ENCODE peak calls at places on chromosome 6, in four cellular contexts. One of them, this sample, is unnamed.

GRCh38 chr6:96015791-96016776 is at the start of gene FUT9:
- DNase-seq in H1: peak; percentile 70
- DNase-seq in neuronal stem cell: peak; percentile 78
- DNase-seq in H9: peak; percentile 86
- DNase-seq in this sample: no peak

GRCh38 chr6:26249959-26250805 is 114.8 kb upstream of the BTN3A2 start:
- DNase-seq in H9: peak; percentile 71
- DNase-seq in H1: no peak
- DNase-seq in neuronal stem cell: peak; percentile 73
- DNase-seq in this sample: peak; percentile 88

GRCh38 chr6:33967966-33968724 is 164.3 kb upstream of the MLN start:
- DNase-seq in H1: no peak
- DNase-seq in neuronal stem cell: no peak
- DNase-seq in H9: peak; percentile 63
- DNase-seq in this sample: peak; percentile 2

GRCh38 chr6:138245751-138246150 is 27.5 kb upstream of the PBOV1 start:
- DNase-seq in neuronal stem cell: no peak
- DNase-seq in H1: no peak
- DNase-seq in H9: no peak
- DNase-seq in this sample: no peak

GRCh38 chr6:80771941-80772340 is 665.5 kb downstream of the BCKDHB start:
- DNase-seq in H9: peak; percentile 31
- DNase-seq in H1: no peak
- DNase-seq in neuronal stem cell: peak; percentile 49
- DNase-seq in this sample: peak; percentile 48

GRCh38 chr6:45479834-45480696 is 102.3 kb upstream of the SUPT3H start:
- DNase-seq in neuronal stem cell: no peak
- DNase-seq in H9: no peak
- DNase-seq in H1: no peak
- DNase-seq in this sample: peak; percentile 96

GRCh38 chr6:158825038-158825950 is 6.1 kb upstream of the EZR start:
- DNase-seq in H1: no peak
- DNase-seq in neuronal stem cell: no peak
- DNase-seq in H9: no peak
- DNase-seq in this sample: no peak

GRCh38 chr6:72826033-72826432 is 204.2 kb downstream of the KCNQ5 start:
- DNase-seq in H9: no peak
- DNase-seq in neuronal stem cell: no peak
- DNase-seq in H1: no peak
- DNase-seq in this sample: peak; percentile 86

GRCh38 chr6:27545271-27546046 is 72.6 kb upstream of the ZNF184 start:
- DNase-seq in neuronal stem cell: no peak
- DNase-seq in H1: peak; percentile 84
- DNase-seq in H9: peak; percentile 85
- DNase-seq in this sample: peak; percentile 71

GRCh38 chr6:45054610-45055009 is 273.5 kb upstream of the RUNX2 start:
- DNase-seq in neuronal stem cell: no peak
- DNase-seq in H1: no peak
- DNase-seq in H9: no peak
- DNase-seq in this sample: peak; percentile 22

GRCh38 chr6:68134796-68135195 is 500.3 kb upstream of the ADGRB3 start:
- DNase-seq in neuronal stem cell: no peak
- DNase-seq in H1: no peak
- DNase-seq in H9: no peak
- DNase-seq in this sample: no peak

GRCh38 chr6:31037692-31038091 is 27.4 kb downstream of the MUC22 start:
- DNase-seq in H9: no peak
- DNase-seq in H1: no peak
- DNase-seq in neuronal stem cell: no peak
- DNase-seq in this sample: peak; percentile 25

DNA sequence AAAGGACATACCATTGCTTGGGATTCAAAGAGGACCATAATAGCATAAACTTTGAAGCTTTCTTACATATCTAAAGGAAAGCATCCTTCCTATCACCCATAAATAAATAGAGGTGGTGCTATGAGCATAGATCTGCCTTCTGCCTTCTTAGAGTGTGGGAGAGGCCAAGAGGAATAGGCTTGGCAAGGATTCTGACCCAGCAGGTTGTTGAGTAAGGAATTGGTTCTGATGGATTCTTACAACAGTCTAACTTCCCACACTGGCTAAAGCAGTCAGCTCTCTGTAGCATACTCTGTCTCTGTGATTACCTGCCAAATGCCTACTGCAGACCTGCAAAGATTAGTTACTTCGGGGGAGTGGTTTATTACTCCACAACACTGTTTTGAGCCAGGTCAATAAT is 198.1 kb upstream of the RAB32 start:
- DNase-seq in H1: no peak
- DNase-seq in H9: no peak
- DNase-seq in neuronal stem cell: no peak
- DNase-seq in this sample: no peak
- H2AFZ ChIP-seq in H1: peak overlapping the region; percentile 43
- H2AFZ ChIP-seq in H9: no peak overlapping the region
- H2AFZ ChIP-seq in neuronal stem cell: no peak overlapping the region
- H2AFZ ChIP-seq in this sample: no peak overlapping the region

DNA sequence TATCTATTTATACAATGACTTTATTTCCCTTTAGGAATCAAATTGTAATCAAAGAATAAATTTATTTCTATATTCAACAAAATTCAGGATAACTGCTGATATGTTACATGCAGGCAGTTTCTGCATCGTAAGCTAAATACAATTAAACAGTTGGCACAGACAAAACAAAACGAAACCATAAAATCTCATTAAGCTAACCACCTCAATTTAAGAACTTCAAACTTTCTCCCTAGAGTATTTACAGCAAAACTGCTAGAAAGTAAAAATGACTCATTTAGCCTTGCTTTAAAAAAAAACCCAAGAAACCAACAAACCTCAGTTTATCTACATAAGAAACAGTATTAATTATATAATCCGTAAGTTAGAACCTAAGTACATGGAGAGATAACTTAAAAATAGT is 17.1 kb downstream of the SSR1 start:
- DNase-seq in H9: no peak
- DNase-seq in H1: no peak
- DNase-seq in neuronal stem cell: no peak
- DNase-seq in this sample: no peak
- H2BK15ac ChIP-seq in H9: no peak overlapping the region
- H2BK15ac ChIP-seq in H1: no peak overlapping the region
- H2BK15ac ChIP-seq in neuronal stem cell: no peak overlapping the region
- H2BK15ac ChIP-seq in this sample: no peak overlapping the region

GRCh38 chr6:106194949-106195919 is 109.1 kb downstream of the PRDM1 start:
- DNase-seq in H9: no peak
- DNase-seq in H1: no peak
- DNase-seq in neuronal stem cell: no peak
- DNase-seq in this sample: no peak
- H3K4me1 ChIP-seq in H9: no peaks in the 10 kb centered on the region
- H3K4me1 ChIP-seq in H1: no peaks in the 10 kb centered on the region
- H3K4me1 ChIP-seq in neuronal stem cell: no peaks in the 10 kb centered on the region
- H3K4me1 ChIP-seq in this sample: no peaks in the 10 kb centered on the region

GRCh38 chr6:12963566-12963965 is 247.0 kb downstream of the PHACTR1 start:
- DNase-seq in H1: no peak
- DNase-seq in neuronal stem cell: no peak
- DNase-seq in H9: no peak
- DNase-seq in this sample: no peak

GRCh38 chr6:12958052-12958706 is 241.6 kb downstream of the PHACTR1 start:
- DNase-seq in H1: no peak
- DNase-seq in H9: no peak
- DNase-seq in neuronal stem cell: no peak
- DNase-seq in this sample: peak; percentile 51

GRCh38 chr6:12962995-12963394 is 246.4 kb downstream of the PHACTR1 start:
- DNase-seq in H1: no peak
- DNase-seq in neuronal stem cell: no peak
- DNase-seq in H9: no peak
- DNase-seq in this sample: no peak

GRCh38 chr6:12961761-12962160 is 245.2 kb downstream of the PHACTR1 start:
- DNase-seq in H1: no peak
- DNase-seq in neuronal stem cell: no peak
- DNase-seq in H9: no peak
- DNase-seq in this sample: no peak

GRCh38 chr6:12962529-12962928 is 246.0 kb downstream of the PHACTR1 start:
- DNase-seq in H1: no peak
- DNase-seq in H9: no peak
- DNase-seq in neuronal stem cell: no peak
- DNase-seq in this sample: peak; percentile 32
- H2AFZ ChIP-seq in H1: no peak overlapping the region
- H2AFZ ChIP-seq in H9: no peak overlapping the region
- H2AFZ ChIP-seq in neuronal stem cell: no peak overlapping the region
- H2AFZ ChIP-seq in this sample: no peak overlapping the region

GRCh38 chr6:1145756-1146218 is 166.1 kb upstream of the FOXQ1 start:
- DNase-seq in H1: no peak
- DNase-seq in H9: no peak
- DNase-seq in neuronal stem cell: no peak
- DNase-seq in this sample: no peak
- H2BK15ac ChIP-seq in H1: no peak overlapping the region
- H2BK15ac ChIP-seq in H9: no peak overlapping the region
- H2BK15ac ChIP-seq in neuronal stem cell: no peak overlapping the region
- H2BK15ac ChIP-seq in this sample: no peak overlapping the region

GRCh38 chr6:40714143-40714542 is 127.0 kb upstream of the LRFN2 start:
- DNase-seq in neuronal stem cell: no peak
- DNase-seq in H9: no peak
- DNase-seq in H1: no peak
- DNase-seq in this sample: no peak
- H3K4me1 ChIP-seq in neuronal stem cell: no peaks in the 10 kb centered on the region
- H3K4me1 ChIP-seq in H9: no peaks in the 10 kb centered on the region
- H3K4me1 ChIP-seq in H1: no peaks in the 10 kb centered on the region
- H3K4me1 ChIP-seq in this sample: peaks cover under 1% of the 10 kb centered on the region

DNA sequence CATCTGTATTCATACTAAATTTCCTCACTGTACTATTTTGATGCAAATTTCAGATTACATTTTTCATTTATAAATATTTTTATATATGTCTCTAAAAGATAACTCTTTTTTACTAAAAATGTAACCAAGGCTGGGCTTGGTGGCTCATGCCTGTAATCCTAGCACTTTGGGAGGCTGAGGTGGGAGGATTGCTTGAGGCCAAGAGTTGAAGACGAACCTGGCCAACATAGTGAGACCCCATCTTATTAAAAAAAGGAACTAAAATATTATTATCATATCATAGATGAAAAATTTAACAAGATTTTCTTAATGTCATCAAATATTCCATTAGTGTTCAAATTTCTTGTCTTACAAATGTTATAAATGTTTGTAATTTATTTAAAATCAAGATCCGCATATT is 6.6 kb upstream of the DNPH1 start:
- DNase-seq in H1: no peak
- DNase-seq in neuronal stem cell: no peak
- DNase-seq in H9: no peak
- DNase-seq in this sample: no peak
- H2AFZ ChIP-seq in H1: no peak overlapping the region
- H2AFZ ChIP-seq in neuronal stem cell: no peak overlapping the region
- H2AFZ ChIP-seq in H9: no peak overlapping the region
- H2AFZ ChIP-seq in this sample: no peak overlapping the region